ENCODE peak calls at places on chromosomes 3 and 15, in nine cellular contexts. One of them, this sample, is unnamed.

GRCh38 chr3:122100591-122101491 is 45.7 kb downstream of the CD86 start:
- DNase-seq in HFF-Myc: no peak
- DNase-seq in fibroblast of mammary gland: peak; percentile 33
- DNase-seq in ovary: no peak
- DNase-seq in activated CD8-positive, alpha-beta T cell treated with anti-CD3 and anti-CD28 coated beads for 36 hours: peak; percentile 63
- DNase-seq in B cell: peak; percentile 52
- DNase-seq in omental fat pad: no peak
- DNase-seq in RWPE1: no peak
- DNase-seq in body of pancreas: no peak
- DNase-seq in this sample: no peak

GRCh38 chr15:70023769-70024491 is 73.8 kb downstream of the TLE3 start:
- DNase-seq in HFF-Myc: no peak
- DNase-seq in fibroblast of mammary gland: peak; percentile 78
- DNase-seq in ovary: no peak
- DNase-seq in activated CD8-positive, alpha-beta T cell treated with anti-CD3 and anti-CD28 coated beads for 36 hours: no peak
- DNase-seq in B cell: no peak
- DNase-seq in omental fat pad: no peak
- DNase-seq in RWPE1: peak; percentile 58
- DNase-seq in body of pancreas: peak; percentile 49
- DNase-seq in this sample: no peak

GRCh38 chr3:114758828-114759709 is 388.0 kb downstream of the ZBTB20 start:
- DNase-seq in HFF-Myc: no peak
- DNase-seq in fibroblast of mammary gland: peak; percentile 84
- DNase-seq in ovary: no peak
- DNase-seq in activated CD8-positive, alpha-beta T cell treated with anti-CD3 and anti-CD28 coated beads for 36 hours: no peak
- DNase-seq in B cell: no peak
- DNase-seq in omental fat pad: no peak
- DNase-seq in RWPE1: no peak
- DNase-seq in body of pancreas: peak; percentile 50
- DNase-seq in this sample: no peak

GRCh38 chr15:100623301-100623700 is 20.9 kb downstream of the ASB7 start:
- DNase-seq in HFF-Myc: no peak
- DNase-seq in fibroblast of mammary gland: peak; percentile 67
- DNase-seq in ovary: no peak
- DNase-seq in activated CD8-positive, alpha-beta T cell treated with anti-CD3 and anti-CD28 coated beads for 36 hours: no peak
- DNase-seq in B cell: no peak
- DNase-seq in omental fat pad: no peak
- DNase-seq in RWPE1: no peak
- DNase-seq in body of pancreas: no peak
- DNase-seq in this sample: no peak

GRCh38 chr3:55343486-55344357 is 143.4 kb downstream of the WNT5A start:
- DNase-seq in HFF-Myc: no peak
- DNase-seq in fibroblast of mammary gland: peak; percentile 24
- DNase-seq in ovary: no peak
- DNase-seq in activated CD8-positive, alpha-beta T cell treated with anti-CD3 and anti-CD28 coated beads for 36 hours: no peak
- DNase-seq in B cell: no peak
- DNase-seq in omental fat pad: no peak
- DNase-seq in RWPE1: no peak
- DNase-seq in body of pancreas: no peak
- DNase-seq in this sample: no peak

GRCh38 chr3:12584091-12584490 is 27.2 kb downstream of the MKRN2 start:
- DNase-seq in HFF-Myc: no peak
- DNase-seq in fibroblast of mammary gland: no peak
- DNase-seq in ovary: no peak
- DNase-seq in activated CD8-positive, alpha-beta T cell treated with anti-CD3 and anti-CD28 coated beads for 36 hours: no peak
- DNase-seq in B cell: no peak
- DNase-seq in omental fat pad: no peak
- DNase-seq in RWPE1: no peak
- DNase-seq in body of pancreas: no peak
- DNase-seq in this sample: no peak

GRCh38 chr3:13874891-13875290 is 5.0 kb downstream of the WNT7A start:
- DNase-seq in HFF-Myc: no peak
- DNase-seq in fibroblast of mammary gland: no peak
- DNase-seq in ovary: no peak
- DNase-seq in activated CD8-positive, alpha-beta T cell treated with anti-CD3 and anti-CD28 coated beads for 36 hours: no peak
- DNase-seq in B cell: no peak
- DNase-seq in omental fat pad: no peak
- DNase-seq in RWPE1: no peak
- DNase-seq in body of pancreas: no peak
- DNase-seq in this sample: no peak

GRCh38 chr3:6321999-6322398 is 538.9 kb upstream of the GRM7 start:
- DNase-seq in HFF-Myc: no peak
- DNase-seq in fibroblast of mammary gland: no peak
- DNase-seq in ovary: no peak
- DNase-seq in activated CD8-positive, alpha-beta T cell treated with anti-CD3 and anti-CD28 coated beads for 36 hours: no peak
- DNase-seq in B cell: no peak
- DNase-seq in omental fat pad: no peak
- DNase-seq in RWPE1: no peak
- DNase-seq in body of pancreas: no peak
- DNase-seq in this sample: no peak

GRCh38 chr3:167031364-167032049 is 348.6 kb downstream of the ZBBX start:
- DNase-seq in HFF-Myc: no peak
- DNase-seq in fibroblast of mammary gland: no peak
- DNase-seq in ovary: no peak
- DNase-seq in activated CD8-positive, alpha-beta T cell treated with anti-CD3 and anti-CD28 coated beads for 36 hours: no peak
- DNase-seq in B cell: no peak
- DNase-seq in omental fat pad: no peak
- DNase-seq in RWPE1: no peak
- DNase-seq in body of pancreas: no peak
- DNase-seq in this sample: no peak

GRCh38 chr3:37224879-37225278 is 50.5 kb upstream of the LRRFIP2 start:
- DNase-seq in HFF-Myc: no peak
- DNase-seq in fibroblast of mammary gland: no peak
- DNase-seq in ovary: no peak
- DNase-seq in activated CD8-positive, alpha-beta T cell treated with anti-CD3 and anti-CD28 coated beads for 36 hours: no peak
- DNase-seq in B cell: no peak
- DNase-seq in omental fat pad: no peak
- DNase-seq in RWPE1: no peak
- DNase-seq in body of pancreas: no peak
- DNase-seq in this sample: no peak

GRCh38 chr3:125123906-125124305 is 68.1 kb upstream of the HEG1 start:
- DNase-seq in HFF-Myc: no peak
- DNase-seq in fibroblast of mammary gland: peak; percentile 65
- DNase-seq in ovary: no peak
- DNase-seq in activated CD8-positive, alpha-beta T cell treated with anti-CD3 and anti-CD28 coated beads for 36 hours: no peak
- DNase-seq in B cell: no peak
- DNase-seq in omental fat pad: no peak
- DNase-seq in RWPE1: no peak
- DNase-seq in body of pancreas: no peak
- DNase-seq in this sample: no peak

GRCh38 chr3:154135511-154136173 is 14.5 kb downstream of the ARHGEF26 start:
- DNase-seq in HFF-Myc: no peak
- DNase-seq in fibroblast of mammary gland: peak; percentile 13
- DNase-seq in ovary: no peak
- DNase-seq in activated CD8-positive, alpha-beta T cell treated with anti-CD3 and anti-CD28 coated beads for 36 hours: no peak
- DNase-seq in B cell: no peak
- DNase-seq in omental fat pad: no peak
- DNase-seq in RWPE1: no peak
- DNase-seq in body of pancreas: peak; percentile 44
- DNase-seq in this sample: no peak

GRCh38 chr15:29568840-29569532 is 253.3 kb downstream of the TJP1 start:
- DNase-seq in HFF-Myc: no peak
- DNase-seq in fibroblast of mammary gland: no peak
- DNase-seq in ovary: no peak
- DNase-seq in activated CD8-positive, alpha-beta T cell treated with anti-CD3 and anti-CD28 coated beads for 36 hours: no peak
- DNase-seq in B cell: no peak
- DNase-seq in omental fat pad: no peak
- DNase-seq in RWPE1: peak; percentile 71
- DNase-seq in body of pancreas: peak; percentile 81
- DNase-seq in this sample: peak; percentile 16
- TF ChIP-seq CTCF in HFF-Myc: peak; percentile 11
- TF ChIP-seq CTCF in fibroblast of mammary gland: no peak
- TF ChIP-seq CTCF in ovary: no peak
- TF ChIP-seq CTCF in activated CD8-positive, alpha-beta T cell treated with anti-CD3 and anti-CD28 coated beads for 36 hours: no peak
- TF ChIP-seq CTCF in B cell: no peak
- TF ChIP-seq CTCF in omental fat pad: no peak
- TF ChIP-seq CTCF in RWPE1: peak; percentile 28
- TF ChIP-seq CTCF in body of pancreas: peak; percentile 57
- TF ChIP-seq CTCF in this sample: no peak

GRCh38 chr3:131140891-131141290 is 114.2 kb downstream of the NEK11 start:
- DNase-seq in HFF-Myc: no peak
- DNase-seq in fibroblast of mammary gland: no peak
- DNase-seq in ovary: no peak
- DNase-seq in activated CD8-positive, alpha-beta T cell treated with anti-CD3 and anti-CD28 coated beads for 36 hours: no peak
- DNase-seq in B cell: no peak
- DNase-seq in omental fat pad: no peak
- DNase-seq in RWPE1: no peak
- DNase-seq in body of pancreas: no peak
- DNase-seq in this sample: no peak

GRCh38 chr3:131147534-131147933 is 120.9 kb downstream of the NEK11 start:
- DNase-seq in HFF-Myc: no peak
- DNase-seq in fibroblast of mammary gland: peak; percentile 26
- DNase-seq in ovary: no peak
- DNase-seq in activated CD8-positive, alpha-beta T cell treated with anti-CD3 and anti-CD28 coated beads for 36 hours: no peak
- DNase-seq in B cell: no peak
- DNase-seq in omental fat pad: no peak
- DNase-seq in RWPE1: no peak
- DNase-seq in body of pancreas: no peak
- DNase-seq in this sample: no peak

GRCh38 chr3:131141770-131142169 is 115.1 kb downstream of the NEK11 start:
- DNase-seq in HFF-Myc: no peak
- DNase-seq in fibroblast of mammary gland: no peak
- DNase-seq in ovary: no peak
- DNase-seq in activated CD8-positive, alpha-beta T cell treated with anti-CD3 and anti-CD28 coated beads for 36 hours: no peak
- DNase-seq in B cell: no peak
- DNase-seq in omental fat pad: no peak
- DNase-seq in RWPE1: no peak
- DNase-seq in body of pancreas: no peak
- DNase-seq in this sample: no peak

GRCh38 chr3:131143802-131144201 is 117.1 kb downstream of the NEK11 start:
- DNase-seq in HFF-Myc: no peak
- DNase-seq in fibroblast of mammary gland: no peak
- DNase-seq in ovary: no peak
- DNase-seq in activated CD8-positive, alpha-beta T cell treated with anti-CD3 and anti-CD28 coated beads for 36 hours: no peak
- DNase-seq in B cell: no peak
- DNase-seq in omental fat pad: no peak
- DNase-seq in RWPE1: no peak
- DNase-seq in body of pancreas: no peak
- DNase-seq in this sample: no peak

DNA sequence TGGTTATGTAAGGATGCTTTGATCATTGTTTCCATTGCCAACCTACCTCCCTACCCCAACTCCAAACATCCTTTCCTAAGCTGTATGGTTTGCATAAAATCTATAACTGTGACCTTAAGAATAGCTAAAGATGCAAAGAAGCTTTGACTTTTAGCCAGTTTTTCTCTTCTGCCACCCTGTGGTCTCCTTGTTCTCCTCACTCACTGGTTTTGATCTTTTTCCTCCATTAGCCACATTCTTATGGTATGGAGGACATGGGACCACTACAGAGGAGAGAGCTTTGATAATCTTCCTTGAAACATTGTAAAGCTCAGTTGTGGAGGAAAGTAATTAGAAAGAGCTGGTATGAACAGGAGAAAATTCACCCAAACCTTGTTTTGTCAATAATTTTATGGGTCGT is 115.9 kb downstream of the NEK11 start:
- DNase-seq in HFF-Myc: peak; percentile 3
- DNase-seq in fibroblast of mammary gland: peak; percentile 6
- DNase-seq in ovary: no peak
- DNase-seq in activated CD8-positive, alpha-beta T cell treated with anti-CD3 and anti-CD28 coated beads for 36 hours: no peak
- DNase-seq in B cell: no peak
- DNase-seq in omental fat pad: no peak
- DNase-seq in RWPE1: no peak
- DNase-seq in body of pancreas: no peak
- DNase-seq in this sample: no peak
- TF ChIP-seq CTCF in HFF-Myc: no peak
- TF ChIP-seq CTCF in fibroblast of mammary gland: peak; percentile 10
- TF ChIP-seq CTCF in ovary: no peak
- TF ChIP-seq CTCF in activated CD8-positive, alpha-beta T cell treated with anti-CD3 and anti-CD28 coated beads for 36 hours: no peak
- TF ChIP-seq CTCF in B cell: no peak
- TF ChIP-seq CTCF in omental fat pad: no peak
- TF ChIP-seq CTCF in RWPE1: no peak
- TF ChIP-seq CTCF in body of pancreas: no peak
- TF ChIP-seq CTCF in this sample: no peak

DNA sequence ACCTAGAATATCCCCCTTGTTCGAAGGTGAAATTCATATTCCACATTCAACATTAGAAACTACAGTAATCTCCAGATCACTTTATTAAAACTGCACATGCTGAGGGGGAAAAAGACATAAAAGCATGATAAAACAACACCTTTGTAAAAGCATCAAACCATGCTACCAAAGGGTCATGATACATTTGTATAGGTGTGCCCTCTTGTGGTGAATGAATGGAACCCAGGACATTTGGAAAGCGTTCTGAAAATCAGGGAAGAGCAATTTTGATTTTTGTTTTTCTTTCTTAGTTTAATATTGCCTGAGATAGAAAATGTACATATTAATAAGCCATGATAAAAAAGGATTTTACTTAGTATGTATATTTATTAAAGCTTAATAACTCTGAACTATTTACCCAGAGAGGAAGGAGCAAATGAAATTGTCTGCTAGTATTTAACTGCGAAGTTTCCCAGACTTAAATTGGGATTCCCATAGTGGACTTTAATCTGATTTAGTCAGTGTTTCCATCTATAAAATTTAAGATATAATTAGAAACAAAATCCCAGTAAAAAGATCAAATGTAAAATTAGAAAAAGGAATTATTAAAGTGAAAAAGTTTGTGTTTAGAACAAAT is 105.8 kb upstream of the ARL6 start:
- DNase-seq in HFF-Myc: peak; percentile 0
- DNase-seq in fibroblast of mammary gland: peak; percentile 20
- DNase-seq in ovary: no peak
- DNase-seq in activated CD8-positive, alpha-beta T cell treated with anti-CD3 and anti-CD28 coated beads for 36 hours: no peak
- DNase-seq in B cell: no peak
- DNase-seq in omental fat pad: no peak
- DNase-seq in RWPE1: peak; percentile 25
- DNase-seq in body of pancreas: no peak
- DNase-seq in this sample: peak; percentile 4
- TF ChIP-seq CTCF in HFF-Myc: peak; percentile 44
- TF ChIP-seq CTCF in fibroblast of mammary gland: peak; percentile 69
- TF ChIP-seq CTCF in ovary: no peak
- TF ChIP-seq CTCF in activated CD8-positive, alpha-beta T cell treated with anti-CD3 and anti-CD28 coated beads for 36 hours: peak; percentile 73
- TF ChIP-seq CTCF in B cell: no peak
- TF ChIP-seq CTCF in omental fat pad: no peak
- TF ChIP-seq CTCF in RWPE1: peak; percentile 64
- TF ChIP-seq CTCF in body of pancreas: peak; percentile 33
- TF ChIP-seq CTCF in this sample: peak; percentile 80

GRCh38 chr15:22224241-22224671 is 143.9 kb downstream of the OR4M2 start:
- DNase-seq in HFF-Myc: no peak
- DNase-seq in fibroblast of mammary gland: no peak
- DNase-seq in ovary: no peak
- DNase-seq in activated CD8-positive, alpha-beta T cell treated with anti-CD3 and anti-CD28 coated beads for 36 hours: no peak
- DNase-seq in B cell: no peak
- DNase-seq in omental fat pad: peak; percentile 22
- DNase-seq in RWPE1: no peak
- DNase-seq in body of pancreas: no peak
- DNase-seq in this sample: no peak
- TF ChIP-seq CTCF in HFF-Myc: no peak
- TF ChIP-seq CTCF in fibroblast of mammary gland: no peak
- TF ChIP-seq CTCF in ovary: no peak
- TF ChIP-seq CTCF in activated CD8-positive, alpha-beta T cell treated with anti-CD3 and anti-CD28 coated beads for 36 hours: no peak
- TF ChIP-seq CTCF in B cell: no peak
- TF ChIP-seq CTCF in omental fat pad: no peak
- TF ChIP-seq CTCF in RWPE1: no peak
- TF ChIP-seq CTCF in body of pancreas: no peak
- TF ChIP-seq CTCF in this sample: no peak

This sample was measured in endothelial cell.